ENCODE peak calls at places on chromosomes 4 and X, in five cellular contexts. One of them, this sample, is unnamed.

GRCh38 chr4:113080050-113080449 is 30.6 kb downstream of the ANK2 start:
- DNase-seq in neuronal stem cell: no peak
- DNase-seq in IMR-90: peak
- DNase-seq in H9: no peak
- DNase-seq in mesendoderm: peak
- DNase-seq in this sample: peak

GRCh38 chr4:168723020-168723419 is 226.2 kb downstream of the PALLD start:
- DNase-seq in neuronal stem cell: no peak
- DNase-seq in mesendoderm: no peak
- DNase-seq in IMR-90: peak
- DNase-seq in H9: no peak
- DNase-seq in this sample: peak

GRCh38 chr4:75675004-75675531 is 1.9 kb upstream of the G3BP2 start:
- DNase-seq in mesendoderm: no peak
- DNase-seq in neuronal stem cell: no peak
- DNase-seq in IMR-90: no peak
- DNase-seq in H9: no peak
- DNase-seq in this sample: peak

GRCh38 chr4:8662776-8663175 is 70.2 kb downstream of the CPZ start:
- DNase-seq in H9: no peak
- DNase-seq in IMR-90: no peak
- DNase-seq in neuronal stem cell: no peak
- DNase-seq in mesendoderm: no peak
- DNase-seq in this sample: no peak

GRCh38 chrX:112058255-112058654 is 24.3 kb downstream of the TRPC5 start:
- DNase-seq in H9: no peak
- DNase-seq in neuronal stem cell: no peak
- DNase-seq in mesendoderm: peak
- DNase-seq in IMR-90: peak
- DNase-seq in this sample: peak

GRCh38 chr4:7646384-7647061 is 211.8 kb upstream of the PSAPL1 start:
- DNase-seq in neuronal stem cell: no peak
- DNase-seq in IMR-90: peak
- DNase-seq in H9: no peak
- DNase-seq in mesendoderm: no peak
- DNase-seq in this sample: peak

GRCh38 chr4:162793571-162793970 is 373.1 kb downstream of the NAF1 start:
- DNase-seq in H9: no peak
- DNase-seq in neuronal stem cell: no peak
- DNase-seq in IMR-90: no peak
- DNase-seq in mesendoderm: no peak
- DNase-seq in this sample: no peak

GRCh38 chr4:176261481-176261880 is 7.5 kb downstream of the ASB5 start:
- DNase-seq in IMR-90: peak
- DNase-seq in neuronal stem cell: no peak
- DNase-seq in H9: no peak
- DNase-seq in mesendoderm: no peak
- DNase-seq in this sample: peak

GRCh38 chr4:70734971-70735370 is 13.2 kb downstream of the RUFY3 start:
- DNase-seq in mesendoderm: no peak
- DNase-seq in H9: no peak
- DNase-seq in IMR-90: no peak
- DNase-seq in neuronal stem cell: no peak
- DNase-seq in this sample: no peak

GRCh38 chrX:150913511-150913910 is 15.0 kb upstream of the CD99L2 start:
- DNase-seq in mesendoderm: no peak
- DNase-seq in H9: no peak
- DNase-seq in IMR-90: peak
- DNase-seq in neuronal stem cell: no peak
- DNase-seq in this sample: peak

GRCh38 chr4:88526221-88526815 is 2.7 kb upstream of the PYURF start:
- DNase-seq in IMR-90: no peak
- DNase-seq in neuronal stem cell: no peak
- DNase-seq in H9: no peak
- DNase-seq in mesendoderm: no peak
- DNase-seq in this sample: no peak

GRCh38 chr4:147447820-147448219 is 33.1 kb upstream of the EDNRA start:
- DNase-seq in H9: no peak
- DNase-seq in IMR-90: peak
- DNase-seq in mesendoderm: no peak
- DNase-seq in neuronal stem cell: no peak
- DNase-seq in this sample: no peak

GRCh38 chr4:37473807-37474206 is 212.4 kb downstream of the RELL1 start:
- DNase-seq in H9: no peak
- DNase-seq in IMR-90: no peak
- DNase-seq in mesendoderm: no peak
- DNase-seq in neuronal stem cell: no peak
- DNase-seq in this sample: no peak

GRCh38 chr4:80271806-80272205 is 5.3 kb downstream of the FGF5 start:
- DNase-seq in neuronal stem cell: no peak
- DNase-seq in IMR-90: no peak
- DNase-seq in H9: no peak
- DNase-seq in mesendoderm: no peak
- DNase-seq in this sample: no peak

GRCh38 chr4:182818926-182819730 is 98.1 kb downstream of the DCTD start:
- DNase-seq in neuronal stem cell: no peak
- DNase-seq in IMR-90: no peak
- DNase-seq in H9: no peak
- DNase-seq in mesendoderm: no peak
- DNase-seq in this sample: no peak

GRCh38 chrX:47489507-47490275 is 6.7 kb upstream of the ZNF41 start:
- DNase-seq in H9: no peak
- DNase-seq in mesendoderm: no peak
- DNase-seq in neuronal stem cell: no peak
- DNase-seq in IMR-90: no peak
- DNase-seq in this sample: no peak

GRCh38 chr4:41303372-41304118 is 46.8 kb downstream of the UCHL1 start:
- DNase-seq in neuronal stem cell: no peak
- DNase-seq in mesendoderm: no peak
- DNase-seq in H9: no peak
- DNase-seq in IMR-90: no peak
- DNase-seq in this sample: no peak

GRCh38 chr4:113659127-113659526 is 102.4 kb downstream of the CAMK2D start:
- DNase-seq in neuronal stem cell: no peak
- DNase-seq in mesendoderm: peak
- DNase-seq in H9: no peak
- DNase-seq in IMR-90: no peak
- DNase-seq in this sample: no peak

GRCh38 chr4:185836268-185837084 is 24.5 kb upstream of the SORBS2 start:
- DNase-seq in neuronal stem cell: no peak
- DNase-seq in mesendoderm: no peak
- DNase-seq in H9: no peak
- DNase-seq in IMR-90: no peak
- DNase-seq in this sample: no peak

GRCh38 chr4:185839204-185839712 is 27.3 kb upstream of the SORBS2 start:
- DNase-seq in neuronal stem cell: peak
- DNase-seq in H9: peak
- DNase-seq in mesendoderm: peak
- DNase-seq in IMR-90: peak
- DNase-seq in this sample: peak

GRCh38 chr4:185838514-185839203 is 26.7 kb upstream of the SORBS2 start:
- DNase-seq in H9: no peak
- DNase-seq in IMR-90: peak
- DNase-seq in neuronal stem cell: no peak
- DNase-seq in mesendoderm: peak
- DNase-seq in this sample: no peak

GRCh38 chr4:185838104-185838452 is 26.1 kb upstream of the SORBS2 start:
- DNase-seq in neuronal stem cell: no peak
- DNase-seq in H9: peak
- DNase-seq in mesendoderm: peak
- DNase-seq in IMR-90: no peak
- DNase-seq in this sample: no peak

DNA sequence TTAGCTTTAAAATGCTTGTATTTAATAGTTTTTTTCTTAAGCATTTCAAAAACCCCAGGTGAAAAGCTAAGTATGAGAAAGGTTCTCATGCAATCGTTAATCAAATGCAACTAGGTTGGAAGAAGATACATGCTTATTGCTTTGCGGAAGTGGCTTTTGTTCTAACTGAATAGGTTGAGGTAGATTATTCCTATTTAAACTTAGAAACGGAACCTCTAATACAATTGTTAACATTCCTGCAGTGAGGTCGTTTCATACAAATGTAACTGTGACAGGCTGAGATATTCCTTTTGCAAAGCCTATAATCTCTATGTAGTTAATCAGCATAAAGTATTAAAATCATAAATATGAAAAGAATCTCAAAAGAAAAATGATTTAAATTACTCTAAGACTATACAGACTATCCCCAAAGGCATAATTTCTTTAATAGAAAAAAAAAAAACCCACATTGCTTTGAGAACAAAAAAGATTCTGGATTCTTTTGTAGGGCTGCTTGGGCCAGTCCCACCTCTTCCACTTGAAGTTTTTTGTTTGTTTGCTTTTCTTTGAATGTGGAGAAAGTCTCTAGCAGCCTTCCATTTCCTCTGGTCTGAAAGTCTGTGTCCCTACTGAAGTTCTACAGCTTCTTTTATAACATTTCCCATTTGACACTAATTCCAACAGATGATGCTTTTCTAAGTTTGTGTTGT is 25.6 kb upstream of the SORBS2 start:
- DNase-seq in H9: no peak
- DNase-seq in mesendoderm: no peak
- DNase-seq in IMR-90: peak
- DNase-seq in neuronal stem cell: no peak
- DNase-seq in this sample: no peak
- H3K18ac ChIP-seq in H9: peak
- H3K18ac ChIP-seq in mesendoderm: peak
- H3K18ac ChIP-seq in IMR-90: peak
- H3K18ac ChIP-seq in neuronal stem cell: no peak
- H3K18ac ChIP-seq in this sample: no peak

DNA sequence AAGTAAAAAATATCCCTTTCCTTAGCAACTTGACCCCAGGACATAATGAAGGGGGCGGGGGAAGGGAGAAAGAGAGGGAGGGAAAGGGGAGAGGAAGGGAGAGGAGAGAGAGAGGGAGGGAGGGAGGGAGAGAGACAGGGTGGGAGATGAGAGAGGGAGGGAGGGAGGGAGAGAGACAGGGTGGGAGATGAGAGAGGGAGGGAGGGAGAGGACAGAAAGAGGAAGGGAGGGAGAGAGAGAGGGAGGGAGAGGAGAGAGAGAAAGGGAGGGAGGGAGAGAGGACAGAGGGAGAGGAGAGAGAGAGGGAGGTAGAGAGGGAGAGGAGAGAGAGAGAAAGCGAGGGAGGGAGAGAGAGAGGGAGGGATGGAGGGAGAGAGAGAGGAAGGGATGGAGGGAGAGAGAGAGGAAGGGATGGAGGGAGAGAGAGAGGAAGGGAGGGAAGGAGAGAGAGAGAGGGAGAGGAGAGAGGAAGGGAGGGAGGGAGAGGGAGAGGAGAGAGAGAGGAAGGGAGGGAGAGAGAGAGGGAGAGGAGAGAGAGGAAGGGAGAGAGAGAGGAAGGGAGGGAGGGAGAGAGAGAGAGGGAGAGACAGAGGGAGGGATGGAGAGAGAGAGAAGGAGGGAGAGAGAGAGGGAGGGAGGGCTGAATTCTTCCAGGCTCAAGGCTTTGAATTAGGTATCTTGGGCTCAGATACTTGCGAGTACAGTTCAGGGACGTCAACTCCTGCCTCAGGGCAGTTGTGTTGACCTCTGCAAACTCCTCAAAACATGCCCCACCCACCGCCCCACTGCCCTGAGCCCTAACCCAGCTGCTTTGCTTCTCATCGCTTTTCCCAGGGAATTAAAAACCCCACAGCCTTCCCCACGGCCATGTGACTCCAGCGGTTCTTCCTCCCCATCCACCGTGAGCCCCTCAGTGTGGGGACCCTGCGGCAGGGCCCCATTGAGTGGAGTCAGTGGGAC is 40.0 kb upstream of the ADRA2C start:
- DNase-seq in mesendoderm: peak
- DNase-seq in H9: no peak
- DNase-seq in neuronal stem cell: no peak
- DNase-seq in IMR-90: no peak
- DNase-seq in this sample: no peak
- H3K18ac ChIP-seq in mesendoderm: no peak
- H3K18ac ChIP-seq in H9: no peak
- H3K18ac ChIP-seq in neuronal stem cell: peak
- H3K18ac ChIP-seq in IMR-90: no peak
- H3K18ac ChIP-seq in this sample: no peak

GRCh38 chr4:140076307-140076706 is 77.7 kb downstream of the MAML3 start:
- DNase-seq in mesendoderm: no peak
- DNase-seq in H9: no peak
- DNase-seq in IMR-90: no peak
- DNase-seq in neuronal stem cell: no peak
- DNase-seq in this sample: no peak

GRCh38 chr4:140081582-140082398 is 72.2 kb downstream of the MAML3 start:
- DNase-seq in mesendoderm: no peak
- DNase-seq in neuronal stem cell: no peak
- DNase-seq in IMR-90: no peak
- DNase-seq in H9: no peak
- DNase-seq in this sample: peak

GRCh38 chr4:140082399-140082758 is 71.6 kb downstream of the MAML3 start:
- DNase-seq in IMR-90: no peak
- DNase-seq in neuronal stem cell: no peak
- DNase-seq in H9: no peak
- DNase-seq in mesendoderm: no peak
- DNase-seq in this sample: no peak

GRCh38 chr4:140080883-140081282 is 73.1 kb downstream of the MAML3 start:
- DNase-seq in IMR-90: peak
- DNase-seq in mesendoderm: no peak
- DNase-seq in neuronal stem cell: no peak
- DNase-seq in H9: no peak
- DNase-seq in this sample: peak

DNA sequence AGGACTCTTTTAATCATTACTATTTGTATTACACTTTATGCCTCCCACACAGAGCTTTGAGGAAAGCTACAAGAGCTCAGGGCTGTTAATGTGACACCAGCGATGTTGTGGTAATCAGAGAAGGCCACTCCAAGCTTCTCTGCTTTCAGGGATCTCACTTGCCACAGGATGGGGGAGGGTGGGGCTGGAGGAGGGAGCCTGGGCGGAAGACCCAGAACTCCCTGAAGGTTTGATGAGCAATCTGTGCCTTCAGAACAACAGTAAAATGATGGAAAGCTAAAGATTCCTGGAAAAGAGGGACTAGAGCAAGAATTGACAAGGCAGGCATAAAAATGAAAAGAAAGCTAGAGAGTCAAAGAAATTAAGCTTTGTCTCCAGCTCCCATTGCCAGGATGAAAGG is 75.6 kb downstream of the MAML3 start:
- DNase-seq in H9: peak
- DNase-seq in neuronal stem cell: no peak
- DNase-seq in IMR-90: peak
- DNase-seq in mesendoderm: peak
- DNase-seq in this sample: peak
- H3K18ac ChIP-seq in H9: no peak
- H3K18ac ChIP-seq in neuronal stem cell: no peak
- H3K18ac ChIP-seq in IMR-90: peak
- H3K18ac ChIP-seq in mesendoderm: peak
- H3K18ac ChIP-seq in this sample: peak

DNA sequence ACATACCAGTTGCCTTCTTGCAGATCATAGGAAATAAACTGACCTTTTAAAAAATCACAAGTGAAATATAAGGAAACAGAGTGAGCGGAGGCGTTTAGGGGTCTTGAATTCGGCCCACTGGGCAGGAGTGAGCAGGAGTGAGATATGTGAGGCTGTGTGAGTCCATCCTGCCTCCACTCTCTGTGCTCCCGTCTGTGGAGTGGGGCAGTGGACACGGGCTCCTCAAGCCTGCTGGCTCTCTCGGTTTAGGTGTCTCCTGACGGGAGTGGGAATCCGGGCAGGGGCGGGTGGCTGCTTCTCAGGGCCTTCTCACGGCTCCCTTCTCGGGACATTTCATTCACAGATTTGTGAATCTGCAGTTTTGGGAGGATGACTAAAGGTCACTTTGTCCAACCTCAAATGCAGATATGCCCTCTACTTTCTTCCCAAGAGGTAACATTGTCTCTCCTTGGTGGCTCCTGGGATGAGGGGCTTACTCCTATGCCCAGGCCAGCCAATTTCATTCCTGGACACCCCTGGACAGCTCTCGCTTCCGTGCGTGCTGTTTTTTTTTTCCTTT is 27.6 kb downstream of the CYTL1 start:
- DNase-seq in H9: no peak
- DNase-seq in IMR-90: no peak
- DNase-seq in mesendoderm: no peak
- DNase-seq in neuronal stem cell: no peak
- DNase-seq in this sample: no peak
- H3K18ac ChIP-seq in H9: no peak
- H3K18ac ChIP-seq in IMR-90: no peak
- H3K18ac ChIP-seq in mesendoderm: no peak
- H3K18ac ChIP-seq in neuronal stem cell: no peak
- H3K18ac ChIP-seq in this sample: peak

This sample was measured in mesenchymal stem cell.